ENCODE peak calls at places on chromosomes 7 and 10, in four cellular contexts. B, C, J and M are unnamed samples.

GRCh38 chr10:72309290-72310240 is 35.8 kb downstream of the DDIT4 start:
- DNase-seq in B (no peak), C (no peak), J (no peak), M (no peak)

GRCh38 chr10:113047151-113047550 is 97.1 kb downstream of the TCF7L2 start:
- DNase-seq in B (no peak), C (no peak), J (no peak), M (no peak)

GRCh38 chr7:50342616-50343114 is 38.1 kb downstream of the IKZF1 start:
- DNase-seq in B (no peak), C (no peak), J (no peak), M (no peak)

GRCh38 chr7:127578711-127579275 is 6.6 kb downstream of the GCC1 start:
- DNase-seq in B (no peak), C (no peak), J (no peak), M (no peak)

GRCh38 chr7:34596887-34597286 is 61.1 kb upstream of the NPSR1 start:
- DNase-seq in B (no peak), C (peak), J (no peak), M (no peak)

GRCh38 chr10:122333037-122333436 is 41.5 kb upstream of the PLEKHA1 start:
- DNase-seq in B (no peak), C (no peak), J (no peak), M (no peak)

GRCh38 chr7:121113288-121113687 is 124.8 kb downstream of the CPED1 start:
- DNase-seq in B (no peak), C (no peak), J (no peak), M (no peak)

GRCh38 chr10:12382157-12382548 is 32.8 kb downstream of the CAMK1D start:
- DNase-seq in B (no peak), C (no peak), J (no peak), M (no peak)

GRCh38 chr7:2233876-2234275 is 1.1 kb upstream of the MAD1L1 start:
- DNase-seq in B (no peak), C (no peak), J (no peak), M (no peak)

GRCh38 chr7:42522227-42522991 is 285.4 kb upstream of the GLI3 start:
- DNase-seq in B (no peak), C (no peak), J (no peak), M (no peak)

GRCh38 chr7:136874393-136875032 is 6.1 kb downstream of the CHRM2 start:
- DNase-seq in B (no peak), C (peak), J (peak), M (peak)

GRCh38 chr10:43074827-43075611 is 1.9 kb upstream of the RET start:
- DNase-seq in B (no peak), C (no peak), J (no peak), M (no peak)

GRCh38 chr10:43074409-43074808 is 2.5 kb upstream of the RET start:
- DNase-seq in B (no peak), C (no peak), J (no peak), M (no peak)

GRCh38 chr10:43076876-43077420 is at the start of gene RET:
- DNase-seq in B (no peak), C (no peak), J (peak), M (peak)

GRCh38 chr10:43076311-43076875 is 476 bp upstream of the RET start:
- DNase-seq in B (no peak), C (no peak), J (peak), M (peak)

DNA sequence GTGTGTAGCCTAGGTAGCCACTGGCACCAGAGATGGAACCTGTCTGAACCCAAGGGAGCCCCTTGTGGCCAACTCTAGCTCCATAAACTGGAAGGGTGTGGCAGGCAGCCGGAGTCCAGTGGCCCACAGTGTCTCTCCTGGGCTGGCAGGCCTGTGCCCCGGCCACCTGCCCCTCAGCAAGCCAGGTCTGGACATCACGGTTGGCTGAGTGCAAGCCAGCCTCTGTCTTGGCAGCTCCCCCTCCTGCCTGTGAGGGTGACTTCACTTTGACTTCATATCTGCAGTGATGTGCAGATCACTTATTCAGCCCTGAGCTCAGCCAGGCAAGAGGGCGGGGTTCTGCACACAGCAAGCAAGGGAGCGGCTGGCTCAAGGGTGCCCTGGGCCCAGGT is 1.3 kb upstream of the RET start:
- DNase-seq in B (no peak), C (no peak), J (peak), M (peak)
- TF ChIP-seq FOXK2 in B (no peak), C (no peak), J (no peak), M (no peak)

GRCh38 chr7:93146036-93146435 is 2.1 kb downstream of the SAMD9L start:
- DNase-seq in B (no peak), C (no peak), J (no peak), M (no peak)

GRCh38 chr7:93148727-93149126 is 542 bp upstream of the SAMD9L start:
- DNase-seq in B (no peak), C (no peak), J (no peak), M (no peak)

GRCh38 chr7:93147358-93147757 is 827 bp downstream of the SAMD9L start:
- DNase-seq in B (peak), C (no peak), J (no peak), M (no peak)

GRCh38 chr7:93146465-93147127 is 1.6 kb downstream of the SAMD9L start:
- DNase-seq in B (no peak), C (no peak), J (no peak), M (no peak)

DNA sequence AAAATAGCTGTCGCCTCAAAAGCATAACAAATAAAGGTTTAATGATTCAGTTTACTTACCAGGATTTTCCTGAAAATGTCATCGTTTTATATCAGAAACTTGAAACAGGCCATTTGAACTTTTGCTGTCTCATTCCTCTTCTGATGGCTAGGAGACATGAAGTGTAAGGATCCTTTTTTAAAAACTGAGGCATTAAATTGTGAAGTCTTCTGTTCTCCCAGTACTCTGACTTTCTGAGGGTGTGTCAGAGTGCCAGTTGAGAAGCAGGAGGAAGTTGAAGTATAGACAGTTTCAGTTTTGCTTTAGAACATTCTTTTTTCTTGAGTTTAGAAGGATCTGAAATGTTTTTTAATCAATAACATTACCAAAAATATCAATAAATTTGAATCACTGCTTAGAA is at the start of gene SAMD9L:
- DNase-seq in B (no peak), C (no peak), J (no peak), M (no peak)
- TF ChIP-seq FOXK2 in B (no peak), C (no peak), J (no peak), M (no peak)

DNA sequence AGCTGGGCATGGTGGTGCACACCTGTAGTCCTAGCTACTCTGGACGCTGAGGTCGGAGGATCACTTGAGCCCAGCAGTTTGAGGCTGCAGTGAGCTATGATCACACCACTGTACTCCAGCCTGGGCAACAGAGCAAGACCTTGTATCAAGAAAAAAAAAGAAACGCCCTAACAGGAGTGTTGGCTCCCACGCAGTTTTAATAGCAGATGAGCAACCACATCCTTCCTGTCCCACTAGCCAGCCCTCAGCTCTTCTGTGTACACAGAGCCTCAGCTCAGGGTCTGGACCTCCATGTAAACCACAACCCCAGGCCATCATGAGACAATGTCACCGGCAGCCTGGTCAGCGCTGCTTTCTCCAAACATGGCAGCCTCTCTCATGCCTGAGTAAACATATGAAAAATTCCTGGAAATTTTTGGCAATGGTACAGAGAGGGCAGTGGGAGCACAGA is 108.2 kb downstream of the PIP4K2A start:
- DNase-seq in B (peak), C (peak), J (no peak), M (no peak)
- TF ChIP-seq FOXK2 in B (no peak), C (no peak), J (no peak), M (no peak)

GRCh38 chr10:104472957-104473745 is 119.5 kb downstream of the CFAP58 start:
- DNase-seq in B (no peak), C (no peak), J (no peak), M (no peak)
- TF ChIP-seq FOXK2 in B (no peak), C (no peak), J (no peak), M (no peak)

GRCh38 chr7:5270788-5271187 is 12.0 kb upstream of the SLC29A4 start:
- DNase-seq in B (no peak), C (no peak), J (no peak), M (no peak)

GRCh38 chr7:5266148-5267028 is 16.4 kb upstream of the SLC29A4 start:
- DNase-seq in B (no peak), C (no peak), J (peak), M (no peak)
- TF ChIP-seq FOXK2 in B (no peak), C (no peak), J (no peak), M (no peak)

GRCh38 chr10:105726149-105726548 is 1085.1 kb downstream of the SORCS3 start:
- DNase-seq in B (no peak), C (no peak), J (no peak), M (no peak)
- TF ChIP-seq FOXK2 in B (no peak), C (no peak), J (no peak), M (no peak)

DNA sequence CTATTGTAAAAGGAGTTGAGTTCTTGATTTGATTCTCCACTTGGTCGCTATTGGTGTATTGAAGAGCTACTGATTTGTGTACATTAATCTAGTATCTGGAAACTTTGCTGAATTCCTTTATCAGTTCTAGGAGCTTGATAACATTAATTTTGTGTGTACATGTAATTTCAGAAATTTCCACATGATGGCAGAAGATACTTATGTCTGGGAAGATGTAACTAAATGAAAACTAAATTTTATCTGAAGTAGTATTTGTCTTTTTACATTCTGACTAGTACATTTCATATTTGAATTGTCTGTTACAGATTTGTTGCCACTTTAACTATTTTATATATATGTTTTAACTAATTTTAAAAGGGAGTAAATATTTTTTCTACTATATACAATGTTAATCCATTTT is 27.6 kb downstream of the SDHAF3 start:
- DNase-seq in B (no peak), C (peak), J (no peak), M (no peak)
- TF ChIP-seq FOXK2 in B (no peak), C (no peak), J (no peak), M (no peak)

DNA sequence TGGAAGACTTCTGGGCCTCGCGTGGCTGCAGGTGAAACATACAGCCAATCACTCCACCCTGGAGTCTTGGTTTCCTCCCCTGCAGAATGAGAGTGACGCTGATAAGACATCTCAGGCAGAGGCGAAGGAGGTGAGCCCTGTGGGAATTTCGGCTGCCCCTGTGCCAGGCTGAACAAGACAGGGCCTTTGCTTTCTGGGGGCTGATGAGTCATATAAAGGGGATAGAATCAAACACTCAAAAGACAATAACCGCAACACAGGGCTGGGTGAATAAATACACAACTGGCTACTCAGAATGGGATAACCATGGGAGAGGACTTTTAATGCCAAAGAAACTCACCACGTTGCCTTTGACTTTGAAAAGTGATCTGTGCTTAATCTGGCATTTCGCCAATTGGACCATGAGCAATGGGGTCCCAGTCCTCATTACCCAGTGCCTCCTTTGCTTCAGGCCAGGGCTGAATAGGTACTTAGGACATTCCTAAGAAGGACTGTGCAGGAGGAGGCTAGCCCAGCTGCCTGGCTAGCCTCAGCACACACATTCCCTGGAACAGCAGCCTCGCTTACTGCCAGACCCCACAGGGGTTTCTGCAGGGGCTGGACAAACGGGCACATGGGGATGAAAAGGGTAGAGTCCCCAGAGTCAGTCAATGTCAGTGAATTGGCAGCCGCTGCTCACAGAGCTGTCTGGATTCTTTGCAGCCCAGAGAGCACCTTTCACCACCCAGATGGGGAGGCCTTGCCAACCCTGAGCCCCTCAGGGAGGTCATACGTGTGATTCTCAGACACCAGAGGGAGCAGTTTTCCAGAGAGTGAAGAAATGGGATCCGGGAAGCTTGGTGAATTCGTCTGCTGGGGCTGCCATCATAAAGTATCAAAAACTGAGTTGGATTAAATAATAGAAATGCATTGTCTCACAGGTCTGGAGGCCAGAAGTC is 143.5 kb downstream of the KCNMA1 start:
- DNase-seq in B (no peak), C (peak), J (no peak), M (peak)
- TF ChIP-seq FOXK2 in B (no peak), C (no peak), J (no peak), M (no peak)